ENCODE peak calls at places on chromosomes 7 and 10, in nine cellular contexts. Y is fibroblast of the aortic adventitia, A is uterus, D is brain microvascular endothelial cell, Q is LoVo, Z is heart left ventricle, M is SK-MEL-5, O is epithelial cell of esophagus, C is amygdala. J is an unnamed sample.
A peak's percentile ranks its signal among the peaks of the same experiment; 100 is the strongest.

GRCh38 chr7:155227004-155227787 is 70.5 kb upstream of the INSIG1 start:
- DNase-seq in Q (no peak), Z (no peak), A (no peak), D (no peak), M (no peak), C (no peak), Y (no peak), O (no peak), J (no peak)

GRCh38 chr10:88254091-88254490 is 329.0 kb downstream of the RNLS start:
- DNase-seq in Y (peak; percentile 76), Z (no peak), A (peak; percentile 43), Q (peak; percentile 24), O (peak; percentile 91), C (no peak), M (no peak), D (peak; percentile 61), J (no peak)

GRCh38 chr10:14327535-14327934 is 3.2 kb downstream of the FRMD4A start:
- DNase-seq in Q (no peak), Z (no peak), O (no peak), D (no peak), C (no peak), M (peak; percentile 0), A (no peak), Y (no peak), J (no peak)

GRCh38 chr10:130543787-130544186 is 407.6 kb downstream of the GLRX3 start:
- DNase-seq in C (no peak), A (no peak), Q (no peak), M (no peak), Y (no peak), Z (no peak), D (no peak), O (no peak), J (no peak)

GRCh38 chr7:11196143-11196542 is 222.5 kb downstream of the PHF14 start:
- DNase-seq in A (no peak), C (no peak), M (no peak), O (no peak), D (no peak), Q (no peak), Y (no peak), Z (no peak), J (no peak)

GRCh38 chr7:480531-481218 is 39.0 kb downstream of the PDGFA start:
- DNase-seq in A (no peak), Z (no peak), C (no peak), Q (no peak), Y (no peak), M (no peak), O (no peak), D (no peak), J (peak; percentile 79)

GRCh38 chr10:8331896-8332729 is 277.6 kb downstream of the GATA3 start:
- DNase-seq in Z (peak; percentile 12), O (peak; percentile 71), Y (peak; percentile 28), A (peak; percentile 23), C (no peak), M (peak; percentile 62), Q (no peak), D (peak; percentile 2), J (peak; percentile 37)

GRCh38 chr10:14748471-14748870 is 26.2 kb downstream of the FAM107B start:
- DNase-seq in M (no peak), D (no peak), O (no peak), Y (no peak), Z (peak; percentile 27), C (no peak), Q (no peak), A (no peak), J (no peak)

GRCh38 chr10:77768046-77768445 is 130.4 kb upstream of the KCNMA1 start:
- DNase-seq in C (no peak), A (no peak), M (no peak), Q (no peak), Y (no peak), D (no peak), Z (no peak), O (no peak), J (no peak)

GRCh38 chr7:274262-274661 is 15.7 kb upstream of the FOXL3 start:
- DNase-seq in A (no peak), D (no peak), Z (no peak), C (no peak), Y (no peak), Q (no peak), O (no peak), M (no peak), J (no peak)

GRCh38 chr7:104823177-104823576 is 190.8 kb upstream of the KMT2E start:
- DNase-seq in Z (no peak), M (no peak), Y (no peak), O (no peak), Q (no peak), C (no peak), A (no peak), D (no peak), J (no peak)

GRCh38 chr7:115924398-115924797 is 106.2 kb downstream of the TFEC start:
- DNase-seq in Y (peak; percentile 32), M (no peak), D (no peak), A (no peak), Z (no peak), Q (no peak), O (no peak), C (no peak), J (no peak)